ENCODE peak calls at places on chromosome 6, in ten cellular contexts. One of them, this sample, is unnamed.

GRCh38 chr6:148493374-148493773 is 150.7 kb downstream of the SASH1 start:
- DNase-seq in spleen: no peak
- DNase-seq in H7: no peak
- DNase-seq in right lobe of liver: no peak
- DNase-seq in astrocyte of the spinal cord: no peak
- DNase-seq in kidney: no peak
- DNase-seq in neuronal stem cell: no peak
- DNase-seq in HCT116: no peak
- DNase-seq in dorsolateral prefrontal cortex: no peak
- DNase-seq in WERI-Rb-1: no peak
- DNase-seq in this sample: no peak

GRCh38 chr6:10964684-10965083 is 77.8 kb downstream of the SYCP2L start:
- DNase-seq in spleen: no peak
- DNase-seq in H7: no peak
- DNase-seq in right lobe of liver: no peak
- DNase-seq in astrocyte of the spinal cord: no peak
- DNase-seq in kidney: no peak
- DNase-seq in neuronal stem cell: no peak
- DNase-seq in HCT116: no peak
- DNase-seq in dorsolateral prefrontal cortex: no peak
- DNase-seq in WERI-Rb-1: no peak
- DNase-seq in this sample: no peak

GRCh38 chr6:96940322-96940721 is 15.8 kb downstream of the KLHL32 start:
- DNase-seq in spleen: no peak
- DNase-seq in H7: no peak
- DNase-seq in right lobe of liver: no peak
- DNase-seq in astrocyte of the spinal cord: no peak
- DNase-seq in kidney: no peak
- DNase-seq in neuronal stem cell: no peak
- DNase-seq in HCT116: no peak
- DNase-seq in dorsolateral prefrontal cortex: no peak
- DNase-seq in WERI-Rb-1: no peak
- DNase-seq in this sample: no peak

GRCh38 chr6:73640179-73640750 is 13.5 kb downstream of the SLC17A5 start:
- DNase-seq in spleen: no peak
- DNase-seq in H7: no peak
- DNase-seq in right lobe of liver: no peak
- DNase-seq in astrocyte of the spinal cord: no peak
- DNase-seq in kidney: no peak
- DNase-seq in neuronal stem cell: no peak
- DNase-seq in HCT116: no peak
- DNase-seq in dorsolateral prefrontal cortex: no peak
- DNase-seq in WERI-Rb-1: no peak
- DNase-seq in this sample: no peak

GRCh38 chr6:33981861-33982260 is 164.0 kb downstream of the GRM4 start:
- DNase-seq in spleen: peak
- DNase-seq in H7: no peak
- DNase-seq in right lobe of liver: no peak
- DNase-seq in astrocyte of the spinal cord: no peak
- DNase-seq in kidney: no peak
- DNase-seq in neuronal stem cell: no peak
- DNase-seq in HCT116: no peak
- DNase-seq in dorsolateral prefrontal cortex: peak
- DNase-seq in WERI-Rb-1: peak
- DNase-seq in this sample: no peak

GRCh38 chr6:81226957-81227356 is 525.5 kb downstream of the TENT5A start:
- DNase-seq in spleen: no peak
- DNase-seq in H7: no peak
- DNase-seq in right lobe of liver: no peak
- DNase-seq in astrocyte of the spinal cord: no peak
- DNase-seq in kidney: no peak
- DNase-seq in neuronal stem cell: no peak
- DNase-seq in HCT116: no peak
- DNase-seq in dorsolateral prefrontal cortex: no peak
- DNase-seq in WERI-Rb-1: no peak
- DNase-seq in this sample: no peak

GRCh38 chr6:143755301-143755744 is 77.6 kb downstream of the PHACTR2 start:
- DNase-seq in spleen: no peak
- DNase-seq in H7: no peak
- DNase-seq in right lobe of liver: no peak
- DNase-seq in astrocyte of the spinal cord: peak
- DNase-seq in kidney: no peak
- DNase-seq in neuronal stem cell: no peak
- DNase-seq in HCT116: no peak
- DNase-seq in dorsolateral prefrontal cortex: no peak
- DNase-seq in WERI-Rb-1: no peak
- DNase-seq in this sample: no peak

GRCh38 chr6:116779569-116780164 is 14.1 kb upstream of the FAM162B start:
- DNase-seq in spleen: no peak
- DNase-seq in H7: peak
- DNase-seq in right lobe of liver: no peak
- DNase-seq in astrocyte of the spinal cord: peak
- DNase-seq in kidney: no peak
- DNase-seq in neuronal stem cell: peak
- DNase-seq in HCT116: peak
- DNase-seq in dorsolateral prefrontal cortex: no peak
- DNase-seq in WERI-Rb-1: no peak
- DNase-seq in this sample: no peak

GRCh38 chr6:149867876-149868640 is 3.9 kb upstream of the LRP11 start:
- DNase-seq in spleen: no peak
- DNase-seq in H7: peak
- DNase-seq in right lobe of liver: peak
- DNase-seq in astrocyte of the spinal cord: no peak
- DNase-seq in kidney: no peak
- DNase-seq in neuronal stem cell: no peak
- DNase-seq in HCT116: no peak
- DNase-seq in dorsolateral prefrontal cortex: no peak
- DNase-seq in WERI-Rb-1: no peak
- DNase-seq in this sample: no peak

DNA sequence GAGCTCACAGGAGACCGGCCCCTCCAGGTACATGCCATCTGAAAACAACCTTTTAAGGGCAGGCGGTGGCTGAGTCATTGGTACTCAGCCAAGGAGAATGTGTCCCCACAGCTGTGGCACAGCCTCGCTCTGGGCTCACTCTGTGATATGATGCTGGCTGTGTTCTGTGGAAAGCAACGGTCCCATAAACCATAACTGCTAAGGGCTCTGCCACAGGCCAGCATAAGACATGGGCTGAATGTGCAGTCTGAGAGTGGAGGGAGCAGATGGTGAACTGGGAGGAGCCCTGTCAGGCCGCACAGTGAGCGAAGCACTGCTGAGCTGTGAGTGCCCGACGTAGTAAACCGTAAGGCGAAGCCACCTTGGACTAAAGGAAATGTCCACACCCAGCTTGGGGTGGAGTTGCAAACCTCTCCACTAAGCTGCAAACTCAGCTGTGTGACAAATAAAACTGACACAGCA is 375.8 kb downstream of the THBS2 start:
- DNase-seq in spleen: no peak
- DNase-seq in H7: no peak
- DNase-seq in right lobe of liver: no peak
- DNase-seq in astrocyte of the spinal cord: no peak
- DNase-seq in kidney: no peak
- DNase-seq in neuronal stem cell: no peak
- DNase-seq in HCT116: no peak
- DNase-seq in dorsolateral prefrontal cortex: no peak
- DNase-seq in WERI-Rb-1: peak
- DNase-seq in this sample: no peak
- H3K4me3 ChIP-seq in spleen: no peak
- H3K4me3 ChIP-seq in H7: no peak
- H3K4me3 ChIP-seq in right lobe of liver: no peak
- H3K4me3 ChIP-seq in astrocyte of the spinal cord: no peak
- H3K4me3 ChIP-seq in kidney: no peak
- H3K4me3 ChIP-seq in neuronal stem cell: no peak
- H3K4me3 ChIP-seq in HCT116: no peak
- H3K4me3 ChIP-seq in dorsolateral prefrontal cortex: no peak
- H3K4me3 ChIP-seq in WERI-Rb-1: no peak
- H3K4me3 ChIP-seq in this sample: no peak

GRCh38 chr6:118708055-118708454 is 56.7 kb upstream of the CEP85L start:
- DNase-seq in spleen: no peak
- DNase-seq in H7: no peak
- DNase-seq in right lobe of liver: no peak
- DNase-seq in astrocyte of the spinal cord: peak
- DNase-seq in kidney: no peak
- DNase-seq in neuronal stem cell: no peak
- DNase-seq in HCT116: no peak
- DNase-seq in dorsolateral prefrontal cortex: no peak
- DNase-seq in WERI-Rb-1: no peak
- DNase-seq in this sample: no peak

GRCh38 chr6:118704911-118705310 is 53.5 kb upstream of the CEP85L start:
- DNase-seq in spleen: no peak
- DNase-seq in H7: no peak
- DNase-seq in right lobe of liver: no peak
- DNase-seq in astrocyte of the spinal cord: peak
- DNase-seq in kidney: no peak
- DNase-seq in neuronal stem cell: no peak
- DNase-seq in HCT116: no peak
- DNase-seq in dorsolateral prefrontal cortex: no peak
- DNase-seq in WERI-Rb-1: no peak
- DNase-seq in this sample: no peak

GRCh38 chr6:118706702-118707101 is 55.3 kb upstream of the CEP85L start:
- DNase-seq in spleen: no peak
- DNase-seq in H7: no peak
- DNase-seq in right lobe of liver: no peak
- DNase-seq in astrocyte of the spinal cord: peak
- DNase-seq in kidney: no peak
- DNase-seq in neuronal stem cell: no peak
- DNase-seq in HCT116: no peak
- DNase-seq in dorsolateral prefrontal cortex: no peak
- DNase-seq in WERI-Rb-1: no peak
- DNase-seq in this sample: no peak

GRCh38 chr6:118708736-118709135 is 57.3 kb upstream of the CEP85L start:
- DNase-seq in spleen: no peak
- DNase-seq in H7: no peak
- DNase-seq in right lobe of liver: no peak
- DNase-seq in astrocyte of the spinal cord: no peak
- DNase-seq in kidney: no peak
- DNase-seq in neuronal stem cell: no peak
- DNase-seq in HCT116: no peak
- DNase-seq in dorsolateral prefrontal cortex: no peak
- DNase-seq in WERI-Rb-1: no peak
- DNase-seq in this sample: no peak

DNA sequence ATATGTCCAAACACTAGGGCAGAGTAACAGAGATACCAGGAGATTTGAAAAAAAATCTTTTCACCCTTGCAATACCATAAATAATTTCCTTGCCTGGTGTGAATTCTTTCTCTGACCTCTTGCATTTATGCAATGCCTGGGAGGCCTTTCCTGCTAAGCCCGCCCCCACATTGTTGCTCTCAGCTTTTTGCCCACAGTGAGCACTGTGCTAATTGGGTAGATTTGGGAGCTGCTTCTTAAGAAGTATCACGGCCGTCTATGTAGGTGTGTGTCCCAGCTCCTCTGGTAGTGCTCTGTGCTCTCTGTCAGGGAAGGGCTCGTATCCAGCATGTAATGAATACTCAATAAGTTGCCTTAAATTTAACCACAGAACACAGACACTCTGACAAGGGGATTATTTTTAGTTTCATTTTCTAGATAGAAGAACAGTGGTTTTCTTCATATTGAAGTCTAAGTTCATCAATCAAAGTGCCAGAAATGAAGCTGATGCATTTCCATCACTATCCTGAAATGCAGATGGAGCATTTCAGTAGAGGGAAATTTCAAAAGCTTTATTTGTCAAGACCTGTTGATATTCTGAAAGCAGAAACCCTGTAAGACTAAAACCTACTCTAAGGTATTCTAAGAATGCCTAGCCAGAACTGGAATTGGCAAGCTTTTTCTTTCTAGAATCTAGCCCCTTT is 54.5 kb upstream of the CEP85L start:
- DNase-seq in spleen: no peak
- DNase-seq in H7: peak
- DNase-seq in right lobe of liver: no peak
- DNase-seq in astrocyte of the spinal cord: peak
- DNase-seq in kidney: no peak
- DNase-seq in neuronal stem cell: peak
- DNase-seq in HCT116: no peak
- DNase-seq in dorsolateral prefrontal cortex: no peak
- DNase-seq in WERI-Rb-1: no peak
- DNase-seq in this sample: no peak
- H3K4me3 ChIP-seq in spleen: peak
- H3K4me3 ChIP-seq in H7: no peak
- H3K4me3 ChIP-seq in right lobe of liver: no peak
- H3K4me3 ChIP-seq in astrocyte of the spinal cord: peak
- H3K4me3 ChIP-seq in kidney: peak
- H3K4me3 ChIP-seq in neuronal stem cell: peak
- H3K4me3 ChIP-seq in HCT116: no peak
- H3K4me3 ChIP-seq in dorsolateral prefrontal cortex: no peak
- H3K4me3 ChIP-seq in WERI-Rb-1: no peak
- H3K4me3 ChIP-seq in this sample: peak

DNA sequence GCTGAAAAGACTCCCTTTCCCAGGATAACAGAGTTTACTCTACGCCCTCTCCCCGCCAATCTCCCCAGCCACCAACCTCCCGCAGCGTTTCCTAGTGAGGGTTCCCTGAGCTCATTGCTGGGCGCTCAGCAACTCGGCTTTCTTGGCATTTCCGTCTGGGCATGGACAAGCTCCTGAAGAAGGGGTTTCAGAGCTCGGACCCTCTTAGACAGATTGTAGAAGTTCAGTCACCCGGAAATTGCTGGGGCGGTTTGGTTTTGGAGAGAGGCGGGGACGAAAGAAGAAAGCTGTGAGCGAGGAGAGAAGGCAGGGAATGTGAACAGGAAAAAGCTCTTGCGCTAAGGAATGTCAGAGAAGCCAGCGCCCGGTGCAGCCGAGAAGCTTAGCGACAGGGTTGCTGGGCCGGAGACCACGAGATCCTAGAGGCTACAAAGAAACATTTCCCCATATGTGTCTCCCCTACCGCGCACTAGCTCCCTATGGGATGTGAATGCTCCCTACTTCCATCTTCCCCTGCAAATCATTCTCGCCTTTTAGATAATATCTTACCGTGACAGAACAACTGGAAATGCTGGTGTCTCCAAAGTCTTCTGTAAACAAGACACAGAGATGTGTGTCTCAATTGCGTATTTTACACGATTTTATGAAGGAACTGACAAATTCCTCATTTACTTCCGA is 15.8 kb downstream of the POM121L2 start:
- DNase-seq in spleen: no peak
- DNase-seq in H7: no peak
- DNase-seq in right lobe of liver: no peak
- DNase-seq in astrocyte of the spinal cord: peak
- DNase-seq in kidney: no peak
- DNase-seq in neuronal stem cell: no peak
- DNase-seq in HCT116: peak
- DNase-seq in dorsolateral prefrontal cortex: no peak
- DNase-seq in WERI-Rb-1: no peak
- DNase-seq in this sample: no peak
- H3K4me3 ChIP-seq in spleen: no peak
- H3K4me3 ChIP-seq in H7: peak
- H3K4me3 ChIP-seq in right lobe of liver: no peak
- H3K4me3 ChIP-seq in astrocyte of the spinal cord: peak
- H3K4me3 ChIP-seq in kidney: no peak
- H3K4me3 ChIP-seq in neuronal stem cell: peak
- H3K4me3 ChIP-seq in HCT116: peak
- H3K4me3 ChIP-seq in dorsolateral prefrontal cortex: no peak
- H3K4me3 ChIP-seq in WERI-Rb-1: no peak
- H3K4me3 ChIP-seq in this sample: no peak

DNA sequence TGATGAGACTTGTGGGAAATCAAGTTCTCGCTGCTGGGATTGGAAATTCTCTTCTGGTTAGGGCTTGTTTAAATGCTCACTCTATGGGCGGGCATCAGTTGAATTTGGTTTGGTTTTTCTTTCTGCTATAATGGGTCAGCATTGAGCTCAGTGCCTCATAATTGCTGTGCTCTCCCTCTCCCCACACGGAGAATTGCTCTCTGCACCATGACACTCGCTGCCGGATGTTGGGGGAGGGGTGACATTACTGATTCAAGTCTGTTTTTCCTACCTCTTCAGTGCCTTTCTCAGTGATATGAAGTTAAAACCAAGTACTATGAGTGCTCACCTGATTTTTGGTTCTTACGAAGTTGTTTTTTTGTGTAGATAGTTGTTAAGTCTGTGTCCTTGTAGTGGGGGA is 599.6 kb downstream of the EPM2A start:
- DNase-seq in spleen: no peak
- DNase-seq in H7: no peak
- DNase-seq in right lobe of liver: no peak
- DNase-seq in astrocyte of the spinal cord: no peak
- DNase-seq in kidney: no peak
- DNase-seq in neuronal stem cell: no peak
- DNase-seq in HCT116: no peak
- DNase-seq in dorsolateral prefrontal cortex: no peak
- DNase-seq in WERI-Rb-1: no peak
- DNase-seq in this sample: no peak
- H3K4me3 ChIP-seq in spleen: no peak
- H3K4me3 ChIP-seq in H7: no peak
- H3K4me3 ChIP-seq in right lobe of liver: no peak
- H3K4me3 ChIP-seq in astrocyte of the spinal cord: no peak
- H3K4me3 ChIP-seq in kidney: no peak
- H3K4me3 ChIP-seq in neuronal stem cell: no peak
- H3K4me3 ChIP-seq in HCT116: no peak
- H3K4me3 ChIP-seq in dorsolateral prefrontal cortex: no peak
- H3K4me3 ChIP-seq in WERI-Rb-1: no peak
- H3K4me3 ChIP-seq in this sample: no peak